ENCODE peak calls at places on chromosomes 5 and 9, in seven cellular contexts. V is bronchial epithelial cell, K is left lung, O is GM12865, T is AG10803, Z is BE2C, M is lung. B is an unnamed sample.

GRCh38 chr9:135605238-135605781 is 34.0 kb downstream of the GLT6D1 start:
- DNase-seq in Z (peak; percentile 54), M (no peak), T (no peak), K (no peak), V (no peak), O (no peak), B (no peak)

GRCh38 chr9:18720691-18721090 is 246.7 kb downstream of the ADAMTSL1 start:
- DNase-seq in M (no peak), O (no peak), K (no peak), Z (no peak), V (no peak), T (peak; percentile 86), B (no peak)

GRCh38 chr5:181052928-181053759 is 13.1 kb downstream of the BTNL9 start:
- DNase-seq in O (peak; percentile 23), V (no peak), K (no peak), Z (no peak), T (no peak), M (no peak), B (no peak)

GRCh38 chr5:95938766-95939165 is 22.9 kb downstream of the ELL2 start:
- DNase-seq in T (no peak), Z (no peak), M (no peak), K (no peak), V (no peak), O (no peak), B (no peak)

GRCh38 chr9:75200892-75201470 is 112.7 kb downstream of the OSTF1 start:
- DNase-seq in O (peak; percentile 54), T (peak; percentile 34), Z (no peak), M (no peak), K (no peak), V (peak; percentile 67), B (peak; percentile 30)

GRCh38 chr5:44641820-44642219 is 166.9 kb upstream of the MRPS30 start:
- DNase-seq in Z (no peak), V (no peak), M (no peak), T (no peak), O (no peak), K (no peak), B (no peak)

GRCh38 chr5:144333336-144333920 is 162.8 kb downstream of the KCTD16 start:
- DNase-seq in V (peak; percentile 90), M (no peak), K (no peak), T (peak; percentile 4), Z (no peak), O (peak; percentile 30), B (no peak)

GRCh38 chr9:90795879-90796317 is 5.7 kb upstream of the SYK start:
- DNase-seq in V (no peak), T (no peak), M (no peak), Z (no peak), O (no peak), K (peak; percentile 49), B (no peak)

GRCh38 chr9:97299809-97300414 is 7.5 kb upstream of the CCDC180 start:
- DNase-seq in M (peak; percentile 4), K (no peak), V (no peak), O (peak; percentile 79), T (no peak), Z (no peak), B (no peak)

GRCh38 chr5:129906177-129906887 is 2.1 kb downstream of the CHSY3 start:
- DNase-seq in K (no peak), M (no peak), Z (no peak), O (no peak), V (no peak), T (peak; percentile 41), B (no peak)

GRCh38 chr5:9766581-9766980 is 136.4 kb upstream of the TAS2R1 start:
- DNase-seq in O (peak; percentile 8), T (peak; percentile 34), V (peak; percentile 50), K (no peak), Z (no peak), M (no peak), B (no peak)
- TF ChIP-seq CTCF in O (no peak), T (peak; percentile 24), V (no peak), K (no peak), Z (no peak), M (no peak), B (no peak)

DNA sequence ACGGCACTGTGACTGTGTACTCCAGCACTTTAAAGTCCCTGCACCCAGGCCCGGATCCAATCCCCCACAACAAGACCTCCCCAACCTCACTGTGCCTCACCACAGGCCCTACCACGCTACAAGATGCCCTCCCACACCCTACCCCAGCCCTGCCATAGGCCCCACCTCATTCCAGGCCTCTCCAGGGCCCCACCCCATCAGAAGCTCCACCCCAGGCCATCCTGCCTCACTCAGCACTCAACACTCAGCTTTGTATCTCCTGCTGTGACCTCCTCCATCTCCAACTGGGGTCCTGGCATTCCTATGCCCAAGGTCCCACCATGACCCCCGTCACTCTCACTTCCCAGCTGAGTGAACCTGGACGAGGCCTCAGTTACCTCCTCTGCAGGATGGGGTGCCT is 38.8 kb downstream of the BARX1 start:
- DNase-seq in V (no peak), M (no peak), O (no peak), T (no peak), Z (no peak), K (no peak), B (no peak)
- H3K4me3 ChIP-seq in V (no peak overlapping the region), M (no peak overlapping the region), O (no peak overlapping the region), T (no peak overlapping the region), Z (no peak overlapping the region), K (no peak overlapping the region), B (no peak overlapping the region)

DNA sequence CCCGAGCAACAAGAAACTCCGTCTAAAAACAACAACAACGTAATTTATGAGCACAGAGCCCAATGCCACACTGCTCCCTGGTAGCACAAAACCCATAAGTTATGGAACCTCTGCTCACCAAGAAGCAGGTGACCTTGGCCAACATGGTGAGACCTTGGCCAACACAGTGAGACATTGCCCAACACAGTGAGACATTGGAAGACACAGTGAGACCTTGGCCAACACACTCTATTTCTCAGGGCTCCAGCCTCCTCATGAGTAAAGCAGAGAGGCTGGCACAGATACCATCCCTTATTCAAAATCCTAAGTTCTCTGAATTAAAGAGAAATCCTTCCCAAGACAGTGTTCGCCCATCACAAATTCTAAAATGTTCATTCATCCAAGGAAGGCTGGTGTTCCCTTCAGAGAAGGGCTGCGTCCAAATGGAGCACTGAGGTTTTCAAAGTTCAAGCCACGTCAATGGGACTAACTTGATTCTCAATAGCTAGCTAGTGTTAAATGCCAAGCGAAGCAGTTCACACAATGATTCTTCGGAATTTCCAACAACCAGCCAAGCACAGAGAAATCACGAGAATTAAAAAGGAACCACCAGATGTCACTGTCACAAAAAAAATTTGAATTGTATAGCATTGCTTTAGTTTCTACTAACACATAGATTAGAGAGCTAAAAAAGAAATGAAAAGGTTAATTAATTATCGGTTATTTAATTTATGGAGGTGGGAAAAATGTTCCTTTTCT is 29.4 kb downstream of the TTC39B start:
- DNase-seq in K (no peak), O (peak; percentile 33), T (peak; percentile 31), M (no peak), Z (no peak), V (peak; percentile 27), B (no peak)
- TF ChIP-seq CTCF in K (peak; percentile 22), O (peak; percentile 12), T (peak; percentile 48), M (peak; percentile 12), Z (peak; percentile 30), V (peak; percentile 11), B (peak; percentile 41)

GRCh38 chr5:24644757-24645156 is at the start of gene CDH10:
- DNase-seq in Z (peak; percentile 86), V (peak; percentile 7), T (peak; percentile 25), K (no peak), M (no peak), O (no peak), B (no peak)
- H3K4me3 ChIP-seq in Z (peak within 1 kb of the TSS; percentile 81), V (no peak within 1 kb of the TSS), T (peak within 1 kb of the TSS; percentile 56), K (no peak within 1 kb of the TSS), M (no peak within 1 kb of the TSS), O (no peak within 1 kb of the TSS), B (no peak within 1 kb of the TSS)

DNA sequence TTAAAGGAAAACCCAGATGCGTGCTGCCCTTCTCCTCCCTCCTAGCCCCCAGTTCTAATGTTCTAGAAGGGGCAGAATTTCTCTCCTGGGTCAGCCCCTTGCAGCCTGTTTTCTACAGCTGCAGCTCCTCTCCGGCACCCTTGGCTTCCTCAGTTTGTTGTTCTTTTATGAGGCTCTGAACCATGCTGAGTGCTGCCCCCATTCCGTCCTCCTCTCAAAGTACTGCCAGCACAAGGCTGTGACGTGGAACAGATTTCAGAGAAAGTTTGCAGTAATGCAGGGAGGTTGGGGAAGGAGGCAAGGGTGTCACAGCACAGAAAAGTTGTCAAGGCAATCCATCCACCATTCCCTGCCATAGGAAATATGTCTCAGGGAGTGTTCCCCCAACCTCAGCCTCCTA is 63.3 kb downstream of the RGS3 start:
- DNase-seq in Z (no peak), V (no peak), O (no peak), M (no peak), K (no peak), T (no peak), B (no peak)
- TF ChIP-seq CTCF in Z (no peak), V (no peak), O (no peak), M (no peak), K (no peak), T (no peak), B (no peak)